ENCODE peak calls at places on chromosomes 13 and 19, in ten cellular contexts. One of them, this sample, is unnamed.

GRCh38 chr13:47837906-47838305 is 163.2 kb downstream of the SUCLA2 start:
- DNase-seq in aorta: no peak
- DNase-seq in OCI-LY7: no peak
- DNase-seq in ascending aorta: no peak
- DNase-seq in thoracic aorta: no peak
- DNase-seq in CD4-positive, alpha-beta memory T cell: no peak
- DNase-seq in endodermal cell: no peak
- DNase-seq in uterus: no peak
- DNase-seq in tibial artery: no peak
- DNase-seq in sigmoid colon: no peak
- DNase-seq in this sample: no peak

GRCh38 chr19:30696514-30696913 is 324.3 kb downstream of the ZNF536 start:
- DNase-seq in endodermal cell: peak; percentile 95
- DNase-seq in ascending aorta: no peak
- DNase-seq in thoracic aorta: no peak
- DNase-seq in CD4-positive, alpha-beta memory T cell: no peak
- DNase-seq in sigmoid colon: peak; percentile 50
- DNase-seq in OCI-LY7: peak; percentile 10
- DNase-seq in aorta: no peak
- DNase-seq in uterus: peak; percentile 30
- DNase-seq in tibial artery: no peak
- DNase-seq in this sample: peak; percentile 50

GRCh38 chr13:68481130-68481529 is 1251.0 kb upstream of the PCDH9 start:
- DNase-seq in thoracic aorta: no peak
- DNase-seq in OCI-LY7: no peak
- DNase-seq in ascending aorta: no peak
- DNase-seq in tibial artery: no peak
- DNase-seq in aorta: no peak
- DNase-seq in sigmoid colon: no peak
- DNase-seq in endodermal cell: no peak
- DNase-seq in uterus: no peak
- DNase-seq in CD4-positive, alpha-beta memory T cell: no peak
- DNase-seq in this sample: no peak

GRCh38 chr19:15501596-15501995 is 6.7 kb upstream of the CYP4F22 start:
- DNase-seq in thoracic aorta: no peak
- DNase-seq in uterus: no peak
- DNase-seq in aorta: no peak
- DNase-seq in CD4-positive, alpha-beta memory T cell: no peak
- DNase-seq in ascending aorta: no peak
- DNase-seq in endodermal cell: no peak
- DNase-seq in sigmoid colon: no peak
- DNase-seq in tibial artery: no peak
- DNase-seq in OCI-LY7: no peak
- DNase-seq in this sample: no peak

GRCh38 chr13:59834801-59835200 is 328.9 kb downstream of the DIAPH3 start:
- DNase-seq in uterus: no peak
- DNase-seq in ascending aorta: no peak
- DNase-seq in thoracic aorta: no peak
- DNase-seq in OCI-LY7: no peak
- DNase-seq in tibial artery: no peak
- DNase-seq in endodermal cell: no peak
- DNase-seq in sigmoid colon: no peak
- DNase-seq in aorta: no peak
- DNase-seq in CD4-positive, alpha-beta memory T cell: no peak
- DNase-seq in this sample: no peak

GRCh38 chr19:48284891-48285290 is 15.0 kb downstream of the ZNF114 start:
- DNase-seq in endodermal cell: no peak
- DNase-seq in aorta: peak; percentile 9
- DNase-seq in ascending aorta: no peak
- DNase-seq in sigmoid colon: no peak
- DNase-seq in OCI-LY7: no peak
- DNase-seq in tibial artery: no peak
- DNase-seq in CD4-positive, alpha-beta memory T cell: no peak
- DNase-seq in uterus: no peak
- DNase-seq in thoracic aorta: no peak
- DNase-seq in this sample: no peak

GRCh38 chr19:33374406-33374703 is 846 bp downstream of the CEBPG start:
- DNase-seq in aorta: no peak
- DNase-seq in CD4-positive, alpha-beta memory T cell: no peak
- DNase-seq in endodermal cell: no peak
- DNase-seq in thoracic aorta: no peak
- DNase-seq in OCI-LY7: peak; percentile 29
- DNase-seq in sigmoid colon: no peak
- DNase-seq in uterus: peak; percentile 27
- DNase-seq in tibial artery: no peak
- DNase-seq in ascending aorta: no peak
- DNase-seq in this sample: peak; percentile 49

GRCh38 chr19:41928221-41928683 is at the start of gene ERFL:
- DNase-seq in OCI-LY7: peak; percentile 63
- DNase-seq in CD4-positive, alpha-beta memory T cell: no peak
- DNase-seq in endodermal cell: peak; percentile 64
- DNase-seq in aorta: no peak
- DNase-seq in tibial artery: no peak
- DNase-seq in sigmoid colon: no peak
- DNase-seq in ascending aorta: no peak
- DNase-seq in thoracic aorta: no peak
- DNase-seq in uterus: no peak
- DNase-seq in this sample: no peak

GRCh38 chr13:59750860-59751259 is 412.9 kb downstream of the DIAPH3 start:
- DNase-seq in aorta: no peak
- DNase-seq in sigmoid colon: no peak
- DNase-seq in uterus: no peak
- DNase-seq in OCI-LY7: no peak
- DNase-seq in endodermal cell: peak; percentile 86
- DNase-seq in ascending aorta: no peak
- DNase-seq in CD4-positive, alpha-beta memory T cell: no peak
- DNase-seq in tibial artery: no peak
- DNase-seq in thoracic aorta: no peak
- DNase-seq in this sample: no peak

GRCh38 chr13:37127706-37128241 is 22.3 kb upstream of the CSNK1A1L start:
- DNase-seq in aorta: peak; percentile 52
- DNase-seq in tibial artery: peak; percentile 25
- DNase-seq in OCI-LY7: no peak
- DNase-seq in sigmoid colon: no peak
- DNase-seq in endodermal cell: no peak
- DNase-seq in thoracic aorta: no peak
- DNase-seq in ascending aorta: no peak
- DNase-seq in uterus: peak; percentile 20
- DNase-seq in CD4-positive, alpha-beta memory T cell: no peak
- DNase-seq in this sample: no peak

GRCh38 chr19:1445185-1445931 is 4.6 kb upstream of the APC2 start:
- DNase-seq in ascending aorta: no peak
- DNase-seq in CD4-positive, alpha-beta memory T cell: peak; percentile 75
- DNase-seq in tibial artery: peak; percentile 41
- DNase-seq in OCI-LY7: peak; percentile 80
- DNase-seq in aorta: peak; percentile 78
- DNase-seq in thoracic aorta: no peak
- DNase-seq in sigmoid colon: no peak
- DNase-seq in uterus: peak; percentile 70
- DNase-seq in endodermal cell: peak; percentile 92
- DNase-seq in this sample: no peak

GRCh38 chr19:1440418-1440801 is 2.2 kb downstream of the RPS15 start:
- DNase-seq in sigmoid colon: no peak
- DNase-seq in endodermal cell: no peak
- DNase-seq in aorta: no peak
- DNase-seq in tibial artery: no peak
- DNase-seq in CD4-positive, alpha-beta memory T cell: no peak
- DNase-seq in OCI-LY7: no peak
- DNase-seq in ascending aorta: no peak
- DNase-seq in uterus: no peak
- DNase-seq in thoracic aorta: no peak
- DNase-seq in this sample: no peak

GRCh38 chr19:1438933-1439358 is 750 bp downstream of the RPS15 start:
- DNase-seq in sigmoid colon: no peak
- DNase-seq in OCI-LY7: peak; percentile 38
- DNase-seq in CD4-positive, alpha-beta memory T cell: no peak
- DNase-seq in endodermal cell: no peak
- DNase-seq in tibial artery: no peak
- DNase-seq in uterus: no peak
- DNase-seq in ascending aorta: no peak
- DNase-seq in aorta: no peak
- DNase-seq in thoracic aorta: no peak
- DNase-seq in this sample: no peak

GRCh38 chr19:1441022-1441426 is 2.8 kb downstream of the RPS15 start:
- DNase-seq in tibial artery: no peak
- DNase-seq in thoracic aorta: no peak
- DNase-seq in OCI-LY7: no peak
- DNase-seq in endodermal cell: no peak
- DNase-seq in aorta: no peak
- DNase-seq in sigmoid colon: no peak
- DNase-seq in uterus: no peak
- DNase-seq in CD4-positive, alpha-beta memory T cell: no peak
- DNase-seq in ascending aorta: no peak
- DNase-seq in this sample: no peak

GRCh38 chr19:1441677-1442438 is 3.7 kb downstream of the RPS15 start:
- DNase-seq in aorta: no peak
- DNase-seq in thoracic aorta: no peak
- DNase-seq in CD4-positive, alpha-beta memory T cell: no peak
- DNase-seq in OCI-LY7: no peak
- DNase-seq in ascending aorta: no peak
- DNase-seq in tibial artery: no peak
- DNase-seq in uterus: no peak
- DNase-seq in sigmoid colon: no peak
- DNase-seq in endodermal cell: no peak
- DNase-seq in this sample: no peak
- H3K4me1 ChIP-seq in aorta: no peaks in the 10 kb centered on the region
- H3K4me1 ChIP-seq in thoracic aorta: peaks cover 43% of the 10 kb centered on the region
- H3K4me1 ChIP-seq in CD4-positive, alpha-beta memory T cell: peaks cover 51% of the 10 kb centered on the region
- H3K4me1 ChIP-seq in OCI-LY7: peaks cover 44% of the 10 kb centered on the region
- H3K4me1 ChIP-seq in ascending aorta: peaks cover 19% of the 10 kb centered on the region
- H3K4me1 ChIP-seq in tibial artery: no peaks in the 10 kb centered on the region
- H3K4me1 ChIP-seq in uterus: peaks cover 25% of the 10 kb centered on the region
- H3K4me1 ChIP-seq in sigmoid colon: peaks cover 48% of the 10 kb centered on the region
- H3K4me1 ChIP-seq in endodermal cell: no peaks in the 10 kb centered on the region
- H3K4me1 ChIP-seq in this sample: peaks cover 6% of the 10 kb centered on the region

GRCh38 chr19:16867211-16867610 is 21.6 kb upstream of the F2RL3 start:
- DNase-seq in thoracic aorta: no peak
- DNase-seq in endodermal cell: no peak
- DNase-seq in OCI-LY7: no peak
- DNase-seq in aorta: no peak
- DNase-seq in uterus: no peak
- DNase-seq in tibial artery: no peak
- DNase-seq in ascending aorta: no peak
- DNase-seq in CD4-positive, alpha-beta memory T cell: no peak
- DNase-seq in sigmoid colon: no peak
- DNase-seq in this sample: no peak
- H3K36me3 ChIP-seq in thoracic aorta: peaks cover 73% of the 10 kb centered on the region
- H3K36me3 ChIP-seq in endodermal cell: peaks cover 56% of the 10 kb centered on the region
- H3K36me3 ChIP-seq in OCI-LY7: peaks cover 46% of the 10 kb centered on the region
- H3K36me3 ChIP-seq in aorta: peaks cover 14% of the 10 kb centered on the region
- H3K36me3 ChIP-seq in uterus: no peaks in the 10 kb centered on the region
- H3K36me3 ChIP-seq in tibial artery: peaks cover 100% of the 10 kb centered on the region
- H3K36me3 ChIP-seq in ascending aorta: peaks cover 87% of the 10 kb centered on the region
- H3K36me3 ChIP-seq in CD4-positive, alpha-beta memory T cell: peaks cover 60% of the 10 kb centered on the region
- H3K36me3 ChIP-seq in sigmoid colon: peaks cover 80% of the 10 kb centered on the region
- H3K36me3 ChIP-seq in this sample: peaks cover 55% of the 10 kb centered on the region

GRCh38 chr13:40207110-40207478 is 459.3 kb downstream of the FOXO1 start:
- DNase-seq in endodermal cell: no peak
- DNase-seq in ascending aorta: no peak
- DNase-seq in uterus: no peak
- DNase-seq in OCI-LY7: peak; percentile 86
- DNase-seq in tibial artery: no peak
- DNase-seq in aorta: no peak
- DNase-seq in thoracic aorta: no peak
- DNase-seq in CD4-positive, alpha-beta memory T cell: no peak
- DNase-seq in sigmoid colon: no peak
- DNase-seq in this sample: no peak
- H3K27ac ChIP-seq in endodermal cell: no peak overlapping the region
- H3K27ac ChIP-seq in ascending aorta: no peak overlapping the region
- H3K27ac ChIP-seq in uterus: no peak overlapping the region
- H3K27ac ChIP-seq in OCI-LY7: peak overlapping the region; percentile 91
- H3K27ac ChIP-seq in tibial artery: no peak overlapping the region
- H3K27ac ChIP-seq in aorta: no peak overlapping the region
- H3K27ac ChIP-seq in thoracic aorta: no peak overlapping the region
- H3K27ac ChIP-seq in CD4-positive, alpha-beta memory T cell: peak overlapping the region; percentile 53
- H3K27ac ChIP-seq in sigmoid colon: no peak overlapping the region
- H3K27ac ChIP-seq in this sample: no peak overlapping the region

GRCh38 chr13:51731759-51732158 is 72.2 kb downstream of the DHRS12 start:
- DNase-seq in OCI-LY7: no peak
- DNase-seq in sigmoid colon: no peak
- DNase-seq in CD4-positive, alpha-beta memory T cell: no peak
- DNase-seq in endodermal cell: no peak
- DNase-seq in thoracic aorta: no peak
- DNase-seq in ascending aorta: no peak
- DNase-seq in uterus: no peak
- DNase-seq in aorta: no peak
- DNase-seq in tibial artery: no peak
- DNase-seq in this sample: no peak
- H3K4me1 ChIP-seq in OCI-LY7: no peaks in the 10 kb centered on the region
- H3K4me1 ChIP-seq in sigmoid colon: peaks cover 33% of the 10 kb centered on the region
- H3K4me1 ChIP-seq in CD4-positive, alpha-beta memory T cell: peaks cover 15% of the 10 kb centered on the region
- H3K4me1 ChIP-seq in endodermal cell: no peaks in the 10 kb centered on the region
- H3K4me1 ChIP-seq in thoracic aorta: peaks cover 53% of the 10 kb centered on the region
- H3K4me1 ChIP-seq in ascending aorta: peaks cover 15% of the 10 kb centered on the region
- H3K4me1 ChIP-seq in uterus: peaks cover 6% of the 10 kb centered on the region
- H3K4me1 ChIP-seq in aorta: peaks cover 16% of the 10 kb centered on the region
- H3K4me1 ChIP-seq in tibial artery: no peaks in the 10 kb centered on the region
- H3K4me1 ChIP-seq in this sample: peaks cover 34% of the 10 kb centered on the region

GRCh38 chr13:99546878-99547277 is 45.6 kb downstream of the TM9SF2 start:
- DNase-seq in thoracic aorta: no peak
- DNase-seq in sigmoid colon: no peak
- DNase-seq in uterus: no peak
- DNase-seq in endodermal cell: no peak
- DNase-seq in tibial artery: no peak
- DNase-seq in OCI-LY7: no peak
- DNase-seq in CD4-positive, alpha-beta memory T cell: no peak
- DNase-seq in ascending aorta: no peak
- DNase-seq in aorta: no peak
- DNase-seq in this sample: no peak

GRCh38 chr13:99548448-99548847 is 47.2 kb downstream of the TM9SF2 start:
- DNase-seq in CD4-positive, alpha-beta memory T cell: no peak
- DNase-seq in endodermal cell: no peak
- DNase-seq in ascending aorta: no peak
- DNase-seq in thoracic aorta: no peak
- DNase-seq in aorta: no peak
- DNase-seq in OCI-LY7: no peak
- DNase-seq in tibial artery: no peak
- DNase-seq in sigmoid colon: no peak
- DNase-seq in uterus: no peak
- DNase-seq in this sample: no peak

GRCh38 chr13:99545979-99546378 is 44.7 kb downstream of the TM9SF2 start:
- DNase-seq in tibial artery: no peak
- DNase-seq in aorta: no peak
- DNase-seq in OCI-LY7: no peak
- DNase-seq in endodermal cell: no peak
- DNase-seq in CD4-positive, alpha-beta memory T cell: no peak
- DNase-seq in thoracic aorta: no peak
- DNase-seq in sigmoid colon: no peak
- DNase-seq in uterus: no peak
- DNase-seq in ascending aorta: no peak
- DNase-seq in this sample: no peak

GRCh38 chr13:99540530-99540929 is 39.3 kb downstream of the TM9SF2 start:
- DNase-seq in ascending aorta: no peak
- DNase-seq in thoracic aorta: no peak
- DNase-seq in CD4-positive, alpha-beta memory T cell: no peak
- DNase-seq in aorta: no peak
- DNase-seq in uterus: no peak
- DNase-seq in sigmoid colon: no peak
- DNase-seq in tibial artery: no peak
- DNase-seq in endodermal cell: no peak
- DNase-seq in OCI-LY7: no peak
- DNase-seq in this sample: no peak

GRCh38 chr13:99542788-99543406 is 41.6 kb downstream of the TM9SF2 start:
- DNase-seq in endodermal cell: no peak
- DNase-seq in CD4-positive, alpha-beta memory T cell: peak; percentile 42
- DNase-seq in OCI-LY7: peak; percentile 62
- DNase-seq in sigmoid colon: no peak
- DNase-seq in aorta: no peak
- DNase-seq in uterus: no peak
- DNase-seq in ascending aorta: no peak
- DNase-seq in tibial artery: no peak
- DNase-seq in thoracic aorta: no peak
- DNase-seq in this sample: no peak
- H3K36me3 ChIP-seq in endodermal cell: peaks cover 89% of the 10 kb centered on the region
- H3K36me3 ChIP-seq in CD4-positive, alpha-beta memory T cell: peaks cover 26% of the 10 kb centered on the region
- H3K36me3 ChIP-seq in OCI-LY7: peaks cover 52% of the 10 kb centered on the region
- H3K36me3 ChIP-seq in sigmoid colon: peaks cover 13% of the 10 kb centered on the region
- H3K36me3 ChIP-seq in aorta: peaks cover 13% of the 10 kb centered on the region
- H3K36me3 ChIP-seq in uterus: no peaks in the 10 kb centered on the region
- H3K36me3 ChIP-seq in ascending aorta: peaks cover 53% of the 10 kb centered on the region
- H3K36me3 ChIP-seq in tibial artery: peaks cover 80% of the 10 kb centered on the region
- H3K36me3 ChIP-seq in thoracic aorta: peaks cover 36% of the 10 kb centered on the region
- H3K36me3 ChIP-seq in this sample: peaks cover 19% of the 10 kb centered on the region

This sample was measured in pancreas.